ENCODE peak calls at places on chromosomes 2 and 18, in ten cellular contexts. One of them, this sample, is unnamed.

GRCh38 chr2:70957838-70958237 is 20.6 kb upstream of the ANKRD53 start:
- DNase-seq in tibial artery: peak
- DNase-seq in AG09319: no peak
- DNase-seq in mesothelial cell of epicardium: no peak
- DNase-seq in cardiac fibroblast: no peak
- DNase-seq in heart left ventricle: no peak
- DNase-seq in mucosa of descending colon: peak
- DNase-seq in AG10803: no peak
- DNase-seq in Calu3: no peak
- DNase-seq in hepatocyte: peak
- DNase-seq in this sample: no peak

GRCh38 chr2:108270768-108271506 is 17.8 kb upstream of the SULT1C2 start:
- DNase-seq in tibial artery: no peak
- DNase-seq in AG09319: no peak
- DNase-seq in mesothelial cell of epicardium: no peak
- DNase-seq in cardiac fibroblast: no peak
- DNase-seq in heart left ventricle: no peak
- DNase-seq in mucosa of descending colon: peak
- DNase-seq in AG10803: no peak
- DNase-seq in Calu3: no peak
- DNase-seq in hepatocyte: peak
- DNase-seq in this sample: no peak

GRCh38 chr2:127536707-127537106 is 1.2 kb downstream of the MYO7B start:
- DNase-seq in tibial artery: no peak
- DNase-seq in AG09319: no peak
- DNase-seq in mesothelial cell of epicardium: no peak
- DNase-seq in cardiac fibroblast: no peak
- DNase-seq in heart left ventricle: no peak
- DNase-seq in mucosa of descending colon: peak
- DNase-seq in AG10803: no peak
- DNase-seq in Calu3: no peak
- DNase-seq in hepatocyte: no peak
- DNase-seq in this sample: no peak

GRCh38 chr2:42101641-42102605 is 54.1 kb downstream of the PKDCC start:
- DNase-seq in tibial artery: peak
- DNase-seq in AG09319: no peak
- DNase-seq in mesothelial cell of epicardium: peak
- DNase-seq in cardiac fibroblast: peak
- DNase-seq in heart left ventricle: peak
- DNase-seq in mucosa of descending colon: peak
- DNase-seq in AG10803: peak
- DNase-seq in Calu3: peak
- DNase-seq in hepatocyte: peak
- DNase-seq in this sample: peak

GRCh38 chr2:235740821-235741220 is 247.0 kb downstream of the AGAP1 start:
- DNase-seq in tibial artery: no peak
- DNase-seq in AG09319: no peak
- DNase-seq in mesothelial cell of epicardium: no peak
- DNase-seq in cardiac fibroblast: no peak
- DNase-seq in heart left ventricle: no peak
- DNase-seq in mucosa of descending colon: peak
- DNase-seq in AG10803: no peak
- DNase-seq in Calu3: peak
- DNase-seq in hepatocyte: peak
- DNase-seq in this sample: peak

GRCh38 chr2:148813603-148814065 is 61.4 kb upstream of the KIF5C start:
- DNase-seq in tibial artery: no peak
- DNase-seq in AG09319: no peak
- DNase-seq in mesothelial cell of epicardium: no peak
- DNase-seq in cardiac fibroblast: no peak
- DNase-seq in heart left ventricle: no peak
- DNase-seq in mucosa of descending colon: peak
- DNase-seq in AG10803: no peak
- DNase-seq in Calu3: no peak
- DNase-seq in hepatocyte: no peak
- DNase-seq in this sample: peak

GRCh38 chr18:7545734-7546133 is 21.4 kb upstream of the PTPRM start:
- DNase-seq in tibial artery: no peak
- DNase-seq in AG09319: no peak
- DNase-seq in mesothelial cell of epicardium: no peak
- DNase-seq in cardiac fibroblast: peak
- DNase-seq in heart left ventricle: no peak
- DNase-seq in mucosa of descending colon: no peak
- DNase-seq in AG10803: peak
- DNase-seq in Calu3: no peak
- DNase-seq in hepatocyte: no peak
- DNase-seq in this sample: no peak

GRCh38 chr2:607709-608108 is 69.5 kb downstream of the TMEM18 start:
- DNase-seq in tibial artery: no peak
- DNase-seq in AG09319: no peak
- DNase-seq in mesothelial cell of epicardium: no peak
- DNase-seq in cardiac fibroblast: no peak
- DNase-seq in heart left ventricle: no peak
- DNase-seq in mucosa of descending colon: no peak
- DNase-seq in AG10803: no peak
- DNase-seq in Calu3: no peak
- DNase-seq in hepatocyte: no peak
- DNase-seq in this sample: no peak

GRCh38 chr2:42875880-42876279 is 83.5 kb upstream of the HAAO start:
- DNase-seq in tibial artery: no peak
- DNase-seq in AG09319: no peak
- DNase-seq in mesothelial cell of epicardium: no peak
- DNase-seq in cardiac fibroblast: no peak
- DNase-seq in heart left ventricle: no peak
- DNase-seq in mucosa of descending colon: no peak
- DNase-seq in AG10803: no peak
- DNase-seq in Calu3: no peak
- DNase-seq in hepatocyte: no peak
- DNase-seq in this sample: no peak

GRCh38 chr2:240238201-240238600 is 97.7 kb upstream of the OTOS start:
- DNase-seq in tibial artery: no peak
- DNase-seq in AG09319: no peak
- DNase-seq in mesothelial cell of epicardium: no peak
- DNase-seq in cardiac fibroblast: no peak
- DNase-seq in heart left ventricle: no peak
- DNase-seq in mucosa of descending colon: no peak
- DNase-seq in AG10803: no peak
- DNase-seq in Calu3: no peak
- DNase-seq in hepatocyte: no peak
- DNase-seq in this sample: no peak

DNA sequence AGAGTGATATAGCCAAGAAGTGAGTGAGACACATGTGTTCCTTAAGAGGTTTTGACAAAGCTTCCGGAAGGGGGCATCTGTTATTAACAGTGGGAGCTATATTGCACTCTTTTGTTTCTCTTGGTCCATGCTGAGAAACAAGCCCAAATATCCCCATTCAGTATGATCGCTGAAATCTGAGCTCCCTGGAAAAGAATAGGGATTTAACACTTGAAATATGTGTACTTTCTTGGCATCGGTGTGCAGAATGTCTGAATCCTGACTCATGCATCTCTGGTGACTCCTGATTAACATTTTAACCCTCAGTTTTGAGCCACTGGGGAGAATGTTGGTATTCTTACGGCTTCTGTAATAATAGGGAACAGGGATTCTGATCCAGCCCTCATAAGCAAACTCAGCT is 448.1 kb downstream of the TSN start:
- DNase-seq in tibial artery: no peak
- DNase-seq in AG09319: peak
- DNase-seq in mesothelial cell of epicardium: no peak
- DNase-seq in cardiac fibroblast: peak
- DNase-seq in heart left ventricle: no peak
- DNase-seq in mucosa of descending colon: no peak
- DNase-seq in AG10803: peak
- DNase-seq in Calu3: no peak
- DNase-seq in hepatocyte: peak
- DNase-seq in this sample: no peak
- TF ChIP-seq CTCF in tibial artery: no peak
- TF ChIP-seq CTCF in AG09319: no peak
- TF ChIP-seq CTCF in mesothelial cell of epicardium: no peak
- TF ChIP-seq CTCF in cardiac fibroblast: peak
- TF ChIP-seq CTCF in heart left ventricle: no peak
- TF ChIP-seq CTCF in mucosa of descending colon: no peak
- TF ChIP-seq CTCF in AG10803: peak
- TF ChIP-seq CTCF in Calu3: no peak
- TF ChIP-seq CTCF in hepatocyte: peak
- TF ChIP-seq CTCF in this sample: no peak

GRCh38 chr2:101253013-101253712 is 477 bp downstream of the CNOT11 start:
- DNase-seq in tibial artery: peak
- DNase-seq in AG09319: peak
- DNase-seq in mesothelial cell of epicardium: peak
- DNase-seq in cardiac fibroblast: peak
- DNase-seq in heart left ventricle: peak
- DNase-seq in mucosa of descending colon: peak
- DNase-seq in AG10803: peak
- DNase-seq in Calu3: peak
- DNase-seq in hepatocyte: peak
- DNase-seq in this sample: peak
- TF ChIP-seq CTCF in tibial artery: no peak
- TF ChIP-seq CTCF in AG09319: no peak
- TF ChIP-seq CTCF in mesothelial cell of epicardium: no peak
- TF ChIP-seq CTCF in cardiac fibroblast: no peak
- TF ChIP-seq CTCF in heart left ventricle: no peak
- TF ChIP-seq CTCF in mucosa of descending colon: no peak
- TF ChIP-seq CTCF in AG10803: no peak
- TF ChIP-seq CTCF in Calu3: no peak
- TF ChIP-seq CTCF in hepatocyte: no peak
- TF ChIP-seq CTCF in this sample: no peak

DNA sequence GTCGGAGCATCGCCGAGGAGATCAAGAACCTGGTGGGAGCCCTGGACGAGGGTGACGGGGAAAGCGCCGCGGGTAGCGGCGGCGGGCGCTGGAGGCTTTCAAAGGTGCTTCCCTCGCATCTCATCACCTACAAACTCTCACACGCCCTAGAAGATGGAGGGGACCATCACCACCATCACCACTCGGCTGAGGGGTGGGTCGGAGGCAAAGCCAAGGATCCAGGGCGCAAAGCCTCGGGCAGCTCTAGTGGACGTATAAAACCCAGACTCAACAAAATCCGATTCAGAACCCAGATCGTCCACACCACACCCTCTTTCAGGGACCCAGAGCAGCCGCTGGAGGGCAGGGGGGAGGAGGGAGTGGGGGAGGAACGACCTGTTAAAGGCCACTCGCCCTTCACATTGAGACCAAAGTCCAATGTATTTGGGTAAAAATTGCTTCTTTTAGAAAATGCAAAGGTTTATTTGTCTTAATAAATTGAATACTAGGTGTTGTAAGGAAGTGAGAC is 1.5 kb downstream of the SOWAHC start:
- DNase-seq in tibial artery: no peak
- DNase-seq in AG09319: no peak
- DNase-seq in mesothelial cell of epicardium: no peak
- DNase-seq in cardiac fibroblast: no peak
- DNase-seq in heart left ventricle: no peak
- DNase-seq in mucosa of descending colon: peak
- DNase-seq in AG10803: no peak
- DNase-seq in Calu3: peak
- DNase-seq in hepatocyte: no peak
- DNase-seq in this sample: peak
- TF ChIP-seq CTCF in tibial artery: no peak
- TF ChIP-seq CTCF in AG09319: no peak
- TF ChIP-seq CTCF in mesothelial cell of epicardium: no peak
- TF ChIP-seq CTCF in cardiac fibroblast: no peak
- TF ChIP-seq CTCF in heart left ventricle: no peak
- TF ChIP-seq CTCF in mucosa of descending colon: no peak
- TF ChIP-seq CTCF in AG10803: no peak
- TF ChIP-seq CTCF in Calu3: peak
- TF ChIP-seq CTCF in hepatocyte: peak
- TF ChIP-seq CTCF in this sample: no peak

GRCh38 chr2:111120253-111121027 is at the start of gene BCL2L11:
- DNase-seq in tibial artery: peak
- DNase-seq in AG09319: peak
- DNase-seq in mesothelial cell of epicardium: peak
- DNase-seq in cardiac fibroblast: peak
- DNase-seq in heart left ventricle: peak
- DNase-seq in mucosa of descending colon: peak
- DNase-seq in AG10803: peak
- DNase-seq in Calu3: peak
- DNase-seq in hepatocyte: peak
- DNase-seq in this sample: peak
- TF ChIP-seq CTCF in tibial artery: no peak
- TF ChIP-seq CTCF in AG09319: no peak
- TF ChIP-seq CTCF in mesothelial cell of epicardium: no peak
- TF ChIP-seq CTCF in cardiac fibroblast: no peak
- TF ChIP-seq CTCF in heart left ventricle: no peak
- TF ChIP-seq CTCF in mucosa of descending colon: no peak
- TF ChIP-seq CTCF in AG10803: peak
- TF ChIP-seq CTCF in Calu3: peak
- TF ChIP-seq CTCF in hepatocyte: peak
- TF ChIP-seq CTCF in this sample: peak

GRCh38 chr18:23618862-23619387 is 32.6 kb upstream of the NPC1 start:
- DNase-seq in tibial artery: no peak
- DNase-seq in AG09319: no peak
- DNase-seq in mesothelial cell of epicardium: no peak
- DNase-seq in cardiac fibroblast: no peak
- DNase-seq in heart left ventricle: peak
- DNase-seq in mucosa of descending colon: no peak
- DNase-seq in AG10803: no peak
- DNase-seq in Calu3: peak
- DNase-seq in hepatocyte: peak
- DNase-seq in this sample: peak

GRCh38 chr18:23616258-23616657 is 30.0 kb upstream of the NPC1 start:
- DNase-seq in tibial artery: no peak
- DNase-seq in AG09319: no peak
- DNase-seq in mesothelial cell of epicardium: no peak
- DNase-seq in cardiac fibroblast: no peak
- DNase-seq in heart left ventricle: no peak
- DNase-seq in mucosa of descending colon: no peak
- DNase-seq in AG10803: no peak
- DNase-seq in Calu3: no peak
- DNase-seq in hepatocyte: no peak
- DNase-seq in this sample: no peak

GRCh38 chr18:23617412-23618009 is 31.2 kb upstream of the NPC1 start:
- DNase-seq in tibial artery: no peak
- DNase-seq in AG09319: no peak
- DNase-seq in mesothelial cell of epicardium: no peak
- DNase-seq in cardiac fibroblast: no peak
- DNase-seq in heart left ventricle: no peak
- DNase-seq in mucosa of descending colon: no peak
- DNase-seq in AG10803: no peak
- DNase-seq in Calu3: no peak
- DNase-seq in hepatocyte: no peak
- DNase-seq in this sample: no peak

GRCh38 chr18:23623040-23623439 is 36.7 kb upstream of the NPC1 start:
- DNase-seq in tibial artery: no peak
- DNase-seq in AG09319: no peak
- DNase-seq in mesothelial cell of epicardium: no peak
- DNase-seq in cardiac fibroblast: no peak
- DNase-seq in heart left ventricle: no peak
- DNase-seq in mucosa of descending colon: no peak
- DNase-seq in AG10803: no peak
- DNase-seq in Calu3: no peak
- DNase-seq in hepatocyte: no peak
- DNase-seq in this sample: no peak

DNA sequence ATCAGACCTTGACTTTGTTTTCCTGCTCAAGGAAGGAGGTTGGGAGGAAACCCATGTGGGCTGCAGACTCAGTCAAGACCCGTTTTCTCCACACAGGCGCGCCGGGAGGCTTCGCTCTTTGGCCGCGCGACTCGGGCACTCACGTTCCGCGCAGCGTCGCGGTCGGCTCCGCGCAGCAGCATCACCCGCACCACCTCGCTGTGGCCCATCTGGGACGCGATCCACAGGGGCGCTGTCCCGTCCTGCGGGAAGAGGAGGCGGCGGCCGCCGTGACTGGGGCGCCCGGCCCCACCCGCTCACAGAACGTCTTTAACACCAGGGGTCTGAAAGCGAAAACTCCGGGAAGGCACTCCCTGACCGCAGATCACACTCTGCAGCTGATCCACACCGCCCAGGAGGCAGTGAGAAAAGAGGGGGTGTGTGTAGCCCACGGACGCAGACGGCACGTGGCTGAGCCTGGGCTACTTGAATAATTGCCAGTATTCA is 33.1 kb upstream of the NPC1 start:
- DNase-seq in tibial artery: no peak
- DNase-seq in AG09319: no peak
- DNase-seq in mesothelial cell of epicardium: no peak
- DNase-seq in cardiac fibroblast: peak
- DNase-seq in heart left ventricle: peak
- DNase-seq in mucosa of descending colon: peak
- DNase-seq in AG10803: peak
- DNase-seq in Calu3: no peak
- DNase-seq in hepatocyte: peak
- DNase-seq in this sample: peak
- TF ChIP-seq CTCF in tibial artery: no peak
- TF ChIP-seq CTCF in AG09319: no peak
- TF ChIP-seq CTCF in mesothelial cell of epicardium: no peak
- TF ChIP-seq CTCF in cardiac fibroblast: no peak
- TF ChIP-seq CTCF in heart left ventricle: no peak
- TF ChIP-seq CTCF in mucosa of descending colon: no peak
- TF ChIP-seq CTCF in AG10803: no peak
- TF ChIP-seq CTCF in Calu3: no peak
- TF ChIP-seq CTCF in hepatocyte: no peak
- TF ChIP-seq CTCF in this sample: peak